ENCODE peak calls at places on chromosomes 2 and 18, in ten cellular contexts. One of them, this sample, is unnamed.

GRCh38 chr18:48939368-48940097 is 11.2 kb downstream of the SMAD7 start:
- DNase-seq in body of pancreas: no peak
- DNase-seq in PC-3: no peak
- DNase-seq in A549: no peak
- DNase-seq in ovary: peak
- DNase-seq in CD4-positive, alpha-beta T cell: no peak
- DNase-seq in GM12865: no peak
- DNase-seq in coronary artery: no peak
- DNase-seq in omental fat pad: no peak
- DNase-seq in astrocyte of the spinal cord: peak
- DNase-seq in this sample: no peak

GRCh38 chr18:31574359-31574758 is 17.3 kb upstream of the TTR start:
- DNase-seq in body of pancreas: no peak
- DNase-seq in PC-3: no peak
- DNase-seq in A549: no peak
- DNase-seq in ovary: no peak
- DNase-seq in CD4-positive, alpha-beta T cell: no peak
- DNase-seq in GM12865: no peak
- DNase-seq in coronary artery: no peak
- DNase-seq in omental fat pad: no peak
- DNase-seq in astrocyte of the spinal cord: no peak
- DNase-seq in this sample: no peak

GRCh38 chr2:196961889-196962288 is 35.4 kb upstream of the PGAP1 start:
- DNase-seq in body of pancreas: no peak
- DNase-seq in PC-3: no peak
- DNase-seq in A549: no peak
- DNase-seq in ovary: no peak
- DNase-seq in CD4-positive, alpha-beta T cell: no peak
- DNase-seq in GM12865: peak
- DNase-seq in coronary artery: no peak
- DNase-seq in omental fat pad: no peak
- DNase-seq in astrocyte of the spinal cord: no peak
- DNase-seq in this sample: peak

GRCh38 chr2:181627545-181627944 is 29.4 kb downstream of the CERKL start:
- DNase-seq in body of pancreas: no peak
- DNase-seq in PC-3: no peak
- DNase-seq in A549: no peak
- DNase-seq in ovary: no peak
- DNase-seq in CD4-positive, alpha-beta T cell: no peak
- DNase-seq in GM12865: no peak
- DNase-seq in coronary artery: no peak
- DNase-seq in omental fat pad: no peak
- DNase-seq in astrocyte of the spinal cord: peak
- DNase-seq in this sample: no peak

GRCh38 chr2:225993430-225993829 is 593.9 kb downstream of the NYAP2 start:
- DNase-seq in body of pancreas: no peak
- DNase-seq in PC-3: no peak
- DNase-seq in A549: no peak
- DNase-seq in ovary: no peak
- DNase-seq in CD4-positive, alpha-beta T cell: no peak
- DNase-seq in GM12865: no peak
- DNase-seq in coronary artery: no peak
- DNase-seq in omental fat pad: no peak
- DNase-seq in astrocyte of the spinal cord: peak
- DNase-seq in this sample: no peak

GRCh38 chr2:148926291-148926961 is 51.4 kb downstream of the KIF5C start:
- DNase-seq in body of pancreas: peak
- DNase-seq in PC-3: peak
- DNase-seq in A549: peak
- DNase-seq in ovary: no peak
- DNase-seq in CD4-positive, alpha-beta T cell: peak
- DNase-seq in GM12865: peak
- DNase-seq in coronary artery: no peak
- DNase-seq in omental fat pad: no peak
- DNase-seq in astrocyte of the spinal cord: peak
- DNase-seq in this sample: peak

GRCh38 chr2:141728886-141729285 is 401.9 kb downstream of the LRP1B start:
- DNase-seq in body of pancreas: no peak
- DNase-seq in PC-3: no peak
- DNase-seq in A549: no peak
- DNase-seq in ovary: no peak
- DNase-seq in CD4-positive, alpha-beta T cell: no peak
- DNase-seq in GM12865: no peak
- DNase-seq in coronary artery: no peak
- DNase-seq in omental fat pad: no peak
- DNase-seq in astrocyte of the spinal cord: no peak
- DNase-seq in this sample: no peak

GRCh38 chr2:143123911-143124310 is 5.3 kb upstream of the ARHGAP15 start:
- DNase-seq in body of pancreas: no peak
- DNase-seq in PC-3: no peak
- DNase-seq in A549: no peak
- DNase-seq in ovary: no peak
- DNase-seq in CD4-positive, alpha-beta T cell: no peak
- DNase-seq in GM12865: no peak
- DNase-seq in coronary artery: no peak
- DNase-seq in omental fat pad: no peak
- DNase-seq in astrocyte of the spinal cord: no peak
- DNase-seq in this sample: no peak

GRCh38 chr2:200430017-200430416 is 79.9 kb downstream of the KCTD18 start:
- DNase-seq in body of pancreas: no peak
- DNase-seq in PC-3: no peak
- DNase-seq in A549: no peak
- DNase-seq in ovary: no peak
- DNase-seq in CD4-positive, alpha-beta T cell: no peak
- DNase-seq in GM12865: no peak
- DNase-seq in coronary artery: no peak
- DNase-seq in omental fat pad: no peak
- DNase-seq in astrocyte of the spinal cord: no peak
- DNase-seq in this sample: no peak

GRCh38 chr2:219404291-219404910 is 13.8 kb upstream of the DES start:
- DNase-seq in body of pancreas: no peak
- DNase-seq in PC-3: no peak
- DNase-seq in A549: no peak
- DNase-seq in ovary: no peak
- DNase-seq in CD4-positive, alpha-beta T cell: no peak
- DNase-seq in GM12865: no peak
- DNase-seq in coronary artery: no peak
- DNase-seq in omental fat pad: no peak
- DNase-seq in astrocyte of the spinal cord: no peak
- DNase-seq in this sample: no peak

GRCh38 chr2:38013158-38013752 is 62.7 kb downstream of the CYP1B1 start:
- DNase-seq in body of pancreas: no peak
- DNase-seq in PC-3: peak
- DNase-seq in A549: no peak
- DNase-seq in ovary: no peak
- DNase-seq in CD4-positive, alpha-beta T cell: no peak
- DNase-seq in GM12865: no peak
- DNase-seq in coronary artery: no peak
- DNase-seq in omental fat pad: no peak
- DNase-seq in astrocyte of the spinal cord: peak
- DNase-seq in this sample: no peak

GRCh38 chr2:42232024-42232423 is 62.9 kb downstream of the EML4 start:
- DNase-seq in body of pancreas: no peak
- DNase-seq in PC-3: no peak
- DNase-seq in A549: no peak
- DNase-seq in ovary: no peak
- DNase-seq in CD4-positive, alpha-beta T cell: no peak
- DNase-seq in GM12865: no peak
- DNase-seq in coronary artery: no peak
- DNase-seq in omental fat pad: no peak
- DNase-seq in astrocyte of the spinal cord: no peak
- DNase-seq in this sample: no peak

GRCh38 chr2:68447118-68447517 is 20.0 kb downstream of the FBXO48 start:
- DNase-seq in body of pancreas: no peak
- DNase-seq in PC-3: no peak
- DNase-seq in A549: no peak
- DNase-seq in ovary: no peak
- DNase-seq in CD4-positive, alpha-beta T cell: no peak
- DNase-seq in GM12865: no peak
- DNase-seq in coronary artery: no peak
- DNase-seq in omental fat pad: no peak
- DNase-seq in astrocyte of the spinal cord: no peak
- DNase-seq in this sample: no peak

GRCh38 chr2:57943271-57943670 is 103.3 kb upstream of the VRK2 start:
- DNase-seq in body of pancreas: no peak
- DNase-seq in PC-3: peak
- DNase-seq in A549: peak
- DNase-seq in ovary: no peak
- DNase-seq in CD4-positive, alpha-beta T cell: no peak
- DNase-seq in GM12865: no peak
- DNase-seq in coronary artery: no peak
- DNase-seq in omental fat pad: no peak
- DNase-seq in astrocyte of the spinal cord: peak
- DNase-seq in this sample: no peak

GRCh38 chr2:240556553-240557100 is 1.2 kb downstream of the ANKMY1 start:
- DNase-seq in body of pancreas: peak
- DNase-seq in PC-3: peak
- DNase-seq in A549: peak
- DNase-seq in ovary: peak
- DNase-seq in CD4-positive, alpha-beta T cell: peak
- DNase-seq in GM12865: peak
- DNase-seq in coronary artery: no peak
- DNase-seq in omental fat pad: no peak
- DNase-seq in astrocyte of the spinal cord: no peak
- DNase-seq in this sample: peak

GRCh38 chr2:238502088-238502810 is 75.5 kb downstream of the ASB1 start:
- DNase-seq in body of pancreas: no peak
- DNase-seq in PC-3: no peak
- DNase-seq in A549: no peak
- DNase-seq in ovary: no peak
- DNase-seq in CD4-positive, alpha-beta T cell: no peak
- DNase-seq in GM12865: no peak
- DNase-seq in coronary artery: peak
- DNase-seq in omental fat pad: no peak
- DNase-seq in astrocyte of the spinal cord: no peak
- DNase-seq in this sample: no peak
- TF ChIP-seq CTCF in body of pancreas: no peak
- TF ChIP-seq CTCF in PC-3: no peak
- TF ChIP-seq CTCF in A549: no peak
- TF ChIP-seq CTCF in ovary: no peak
- TF ChIP-seq CTCF in CD4-positive, alpha-beta T cell: no peak
- TF ChIP-seq CTCF in GM12865: no peak
- TF ChIP-seq CTCF in coronary artery: no peak
- TF ChIP-seq CTCF in omental fat pad: no peak
- TF ChIP-seq CTCF in astrocyte of the spinal cord: no peak
- TF ChIP-seq CTCF in this sample: no peak

GRCh38 chr2:47616506-47616905 is 166.4 kb upstream of the MSH6 start:
- DNase-seq in body of pancreas: no peak
- DNase-seq in PC-3: no peak
- DNase-seq in A549: no peak
- DNase-seq in ovary: no peak
- DNase-seq in CD4-positive, alpha-beta T cell: no peak
- DNase-seq in GM12865: no peak
- DNase-seq in coronary artery: peak
- DNase-seq in omental fat pad: no peak
- DNase-seq in astrocyte of the spinal cord: no peak
- DNase-seq in this sample: no peak
- TF ChIP-seq CTCF in body of pancreas: no peak
- TF ChIP-seq CTCF in PC-3: no peak
- TF ChIP-seq CTCF in A549: no peak
- TF ChIP-seq CTCF in ovary: no peak
- TF ChIP-seq CTCF in CD4-positive, alpha-beta T cell: no peak
- TF ChIP-seq CTCF in GM12865: no peak
- TF ChIP-seq CTCF in coronary artery: no peak
- TF ChIP-seq CTCF in omental fat pad: no peak
- TF ChIP-seq CTCF in astrocyte of the spinal cord: no peak
- TF ChIP-seq CTCF in this sample: no peak

DNA sequence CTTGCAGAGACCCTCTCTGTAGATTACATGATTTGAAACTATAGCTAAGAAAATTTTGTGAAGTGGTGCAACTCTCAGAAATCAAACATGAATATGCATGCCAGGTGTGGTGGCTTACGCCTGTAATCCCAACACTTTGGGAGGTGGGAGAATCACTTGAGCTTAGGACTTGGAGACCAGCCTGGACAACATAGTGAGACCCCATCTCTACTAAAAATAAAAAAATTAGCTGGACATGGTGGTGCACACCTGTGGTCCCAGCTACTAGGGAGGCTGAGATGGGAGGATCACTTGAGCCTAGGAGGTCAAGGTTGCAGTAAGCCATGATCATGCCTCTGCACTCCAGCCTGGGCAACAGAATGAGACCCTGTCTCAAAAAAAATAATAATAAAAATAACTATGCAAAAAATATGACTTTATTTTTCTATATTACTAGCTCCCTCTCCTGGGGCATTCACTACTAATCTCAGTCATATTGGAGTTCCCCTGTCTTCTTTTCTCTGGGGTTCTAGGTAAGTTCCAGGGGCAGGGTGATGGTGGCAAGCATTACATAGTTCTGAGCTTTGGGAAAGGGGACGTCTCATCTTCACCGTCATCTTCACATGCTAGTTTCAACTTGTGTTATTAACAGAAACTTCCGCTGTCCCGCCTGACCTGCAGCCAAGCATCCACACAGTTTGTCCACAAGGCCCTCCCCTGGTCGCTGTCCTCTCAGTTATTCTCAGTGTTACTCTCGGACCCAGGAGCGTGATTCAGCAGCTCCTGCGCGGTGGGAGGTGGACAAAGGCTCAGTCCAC is 96.8 kb upstream of the MBOAT2 start:
- DNase-seq in body of pancreas: no peak
- DNase-seq in PC-3: no peak
- DNase-seq in A549: no peak
- DNase-seq in ovary: no peak
- DNase-seq in CD4-positive, alpha-beta T cell: no peak
- DNase-seq in GM12865: peak
- DNase-seq in coronary artery: peak
- DNase-seq in omental fat pad: no peak
- DNase-seq in astrocyte of the spinal cord: no peak
- DNase-seq in this sample: peak
- TF ChIP-seq CTCF in body of pancreas: no peak
- TF ChIP-seq CTCF in PC-3: no peak
- TF ChIP-seq CTCF in A549: no peak
- TF ChIP-seq CTCF in ovary: no peak
- TF ChIP-seq CTCF in CD4-positive, alpha-beta T cell: no peak
- TF ChIP-seq CTCF in GM12865: no peak
- TF ChIP-seq CTCF in coronary artery: no peak
- TF ChIP-seq CTCF in omental fat pad: no peak
- TF ChIP-seq CTCF in astrocyte of the spinal cord: no peak
- TF ChIP-seq CTCF in this sample: no peak

DNA sequence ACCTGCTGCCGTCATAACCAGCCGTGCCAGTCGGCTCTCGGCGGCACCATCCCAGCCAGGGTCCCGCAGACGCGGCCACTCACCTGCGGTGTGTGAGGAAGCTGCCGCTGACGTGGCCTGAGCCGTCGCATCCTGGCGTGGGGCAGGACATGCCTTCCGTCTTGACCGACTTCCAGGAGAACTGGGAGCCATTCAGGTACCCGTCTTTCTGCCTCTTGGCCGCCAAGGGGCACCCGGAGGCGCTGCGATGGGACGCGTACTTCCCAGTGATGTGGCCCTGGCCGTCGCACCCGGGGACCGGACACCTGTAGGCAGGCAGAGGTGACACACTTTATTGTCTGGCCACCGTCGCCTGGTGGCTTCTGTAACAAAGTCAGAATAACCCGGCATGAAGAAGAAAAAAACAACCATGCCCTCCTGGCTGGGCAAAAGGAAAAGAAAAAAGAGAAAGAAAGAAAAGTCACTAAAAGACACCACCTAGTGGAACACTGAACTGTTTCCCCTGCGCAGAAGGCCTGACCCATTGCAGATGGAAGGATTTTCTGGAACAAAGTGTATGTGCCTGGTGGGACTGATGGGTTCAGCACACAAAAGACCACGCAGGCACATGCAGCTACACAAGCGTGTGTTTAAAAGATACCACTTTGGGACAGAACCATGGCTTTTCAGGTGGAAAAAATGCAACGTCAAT is 94.9 kb upstream of the PXDN start:
- DNase-seq in body of pancreas: no peak
- DNase-seq in PC-3: no peak
- DNase-seq in A549: no peak
- DNase-seq in ovary: no peak
- DNase-seq in CD4-positive, alpha-beta T cell: no peak
- DNase-seq in GM12865: no peak
- DNase-seq in coronary artery: no peak
- DNase-seq in omental fat pad: no peak
- DNase-seq in astrocyte of the spinal cord: no peak
- DNase-seq in this sample: no peak
- TF ChIP-seq CTCF in body of pancreas: no peak
- TF ChIP-seq CTCF in PC-3: peak
- TF ChIP-seq CTCF in A549: no peak
- TF ChIP-seq CTCF in ovary: no peak
- TF ChIP-seq CTCF in CD4-positive, alpha-beta T cell: no peak
- TF ChIP-seq CTCF in GM12865: no peak
- TF ChIP-seq CTCF in coronary artery: no peak
- TF ChIP-seq CTCF in omental fat pad: no peak
- TF ChIP-seq CTCF in astrocyte of the spinal cord: no peak
- TF ChIP-seq CTCF in this sample: no peak